ENCODE peak calls at places on chromosomes 3 and 15, in ten cellular contexts. X, N, S, U, H, Q, W, J, B and V are unnamed samples.

GRCh38 chr15:52422001-52422400 is 106.7 kb downstream of the MYO5A start:
- DNase-seq in X (no peak), N (peak), S (no peak), U (no peak), H (no peak), Q (no peak), W (no peak), J (no peak), B (no peak), V (no peak)

GRCh38 chr3:14415501-14415900 is 13.1 kb downstream of the SLC6A6 start:
- DNase-seq in X (no peak), N (peak), S (peak), U (no peak), H (no peak), Q (no peak), W (no peak), J (no peak), B (peak), V (no peak)

GRCh38 chr3:47780727-47781325 is 867 bp downstream of the SMARCC1 start:
- DNase-seq in X (no peak), N (peak), S (no peak), U (no peak), H (no peak), Q (peak), W (no peak), J (peak), B (no peak), V (no peak)

GRCh38 chr15:73805504-73806089 is 52.4 kb upstream of the INSYN1 start:
- DNase-seq in X (no peak), N (no peak), S (no peak), U (no peak), H (no peak), Q (no peak), W (no peak), J (no peak), B (no peak), V (no peak)

GRCh38 chr3:110420158-110420641 is 651.4 kb upstream of the NECTIN3 start:
- DNase-seq in X (no peak), N (peak), S (peak), U (no peak), H (no peak), Q (no peak), W (peak), J (peak), B (peak), V (no peak)

GRCh38 chr3:51354766-51355615 is 30.1 kb upstream of the MANF start:
- DNase-seq in X (no peak), N (no peak), S (no peak), U (peak), H (no peak), Q (peak), W (no peak), J (no peak), B (no peak), V (no peak)

GRCh38 chr3:81761904-81762565 is 590 bp upstream of the GBE1 start:
- DNase-seq in X (no peak), N (no peak), S (peak), U (no peak), H (no peak), Q (no peak), W (no peak), J (no peak), B (no peak), V (no peak)

GRCh38 chr3:109234300-109234699 is 82.0 kb downstream of the DPPA2 start:
- DNase-seq in X (no peak), N (no peak), S (no peak), U (no peak), H (no peak), Q (no peak), W (no peak), J (no peak), B (no peak), V (no peak)

GRCh38 chr15:85625856-85626255 is 168.9 kb downstream of the KLHL25 start:
- DNase-seq in X (no peak), N (no peak), S (no peak), U (no peak), H (no peak), Q (no peak), W (peak), J (no peak), B (no peak), V (no peak)

GRCh38 chr15:22952826-22953579 is 27.2 kb downstream of the CYFIP1 start:
- DNase-seq in X (no peak), N (no peak), S (no peak), U (peak), H (no peak), Q (no peak), W (no peak), J (no peak), B (no peak), V (no peak)

GRCh38 chr3:56125358-56126005 is 342.8 kb downstream of the ERC2 start:
- DNase-seq in X (no peak), N (peak), S (peak), U (peak), H (no peak), Q (no peak), W (peak), J (peak), B (peak), V (no peak)

GRCh38 chr3:17030438-17030837 is 145.7 kb downstream of the PLCL2 start:
- DNase-seq in X (no peak), N (no peak), S (no peak), U (no peak), H (peak), Q (peak), W (no peak), J (no peak), B (no peak), V (no peak)

GRCh38 chr3:30180305-30181275 is 425.8 kb upstream of the TGFBR2 start:
- DNase-seq in X (no peak), N (no peak), S (no peak), U (no peak), H (no peak), Q (no peak), W (peak), J (no peak), B (no peak), V (no peak)

GRCh38 chr3:113234688-113235260 is 23.4 kb downstream of the BOC start:
- DNase-seq in X (no peak), N (no peak), S (no peak), U (no peak), H (no peak), Q (no peak), W (no peak), J (no peak), B (no peak), V (no peak)

GRCh38 chr15:47768730-47769129 is 51.4 kb downstream of the SEMA6D start:
- DNase-seq in X (no peak), N (no peak), S (peak), U (no peak), H (no peak), Q (no peak), W (no peak), J (no peak), B (no peak), V (no peak)

GRCh38 chr3:58258392-58259040 is 20.9 kb downstream of the ABHD6 start:
- DNase-seq in X (no peak), N (no peak), S (no peak), U (no peak), H (no peak), Q (no peak), W (no peak), J (no peak), B (no peak), V (no peak)

GRCh38 chr3:187104342-187104741 is 35.0 kb downstream of the RPL39L start:
- DNase-seq in X (no peak), N (no peak), S (no peak), U (no peak), H (no peak), Q (no peak), W (no peak), J (no peak), B (no peak), V (no peak)

GRCh38 chr15:50907866-50908208 is 646 bp upstream of the AP4E1 start:
- DNase-seq in X (no peak), N (peak), S (peak), U (no peak), H (peak), Q (peak), W (peak), J (peak), B (no peak), V (no peak)

GRCh38 chr15:51759557-51760070 is 8.2 kb downstream of the TMOD2 start:
- DNase-seq in X (no peak), N (peak), S (peak), U (peak), H (no peak), Q (no peak), W (peak), J (no peak), B (peak), V (no peak)

GRCh38 chr15:94265009-94265408 is 33.6 kb downstream of the MCTP2 start:
- DNase-seq in X (no peak), N (no peak), S (no peak), U (no peak), H (no peak), Q (no peak), W (no peak), J (no peak), B (peak), V (no peak)

GRCh38 chr3:197297020-197297419 is 1.4 kb downstream of the DLG1 start:
- DNase-seq in X (no peak), N (no peak), S (no peak), U (no peak), H (peak), Q (peak), W (no peak), J (no peak), B (no peak), V (no peak)

GRCh38 chr3:125194061-125194848 is 18.3 kb downstream of the SLC12A8 start:
- DNase-seq in X (no peak), N (peak), S (no peak), U (no peak), H (no peak), Q (no peak), W (no peak), J (no peak), B (no peak), V (no peak)

GRCh38 chr3:49616491-49616941 is 57.6 kb upstream of the APEH start:
- DNase-seq in X (no peak), N (peak), S (no peak), U (no peak), H (no peak), Q (no peak), W (peak), J (no peak), B (peak), V (no peak)

GRCh38 chr3:195905970-195906864 is 2.1 kb downstream of the TNK2 start:
- DNase-seq in X (no peak), N (peak), S (no peak), U (peak), H (peak), Q (peak), W (peak), J (no peak), B (no peak), V (no peak)

GRCh38 chr3:175941352-175941751 is 1082.2 kb downstream of the NAALADL2 start:
- DNase-seq in X (no peak), N (no peak), S (no peak), U (no peak), H (peak), Q (peak), W (no peak), J (peak), B (no peak), V (no peak)

GRCh38 chr3:74978684-74979083 is 364.2 kb upstream of the CNTN3 start:
- DNase-seq in X (no peak), N (no peak), S (no peak), U (no peak), H (no peak), Q (no peak), W (no peak), J (no peak), B (no peak), V (no peak)

GRCh38 chr3:195263193-195263924 is 7.6 kb downstream of the XXYLT1 start:
- DNase-seq in X (no peak), N (no peak), S (no peak), U (no peak), H (no peak), Q (no peak), W (no peak), J (no peak), B (no peak), V (no peak)

GRCh38 chr15:78037328-78037727 is 40.2 kb downstream of the TBC1D2B start:
- DNase-seq in X (no peak), N (no peak), S (no peak), U (no peak), H (no peak), Q (no peak), W (no peak), J (no peak), B (no peak), V (no peak)

GRCh38 chr3:148079370-148079769 is 618.3 kb upstream of the AGTR1 start:
- DNase-seq in X (no peak), N (no peak), S (no peak), U (peak), H (no peak), Q (no peak), W (no peak), J (no peak), B (no peak), V (no peak)

GRCh38 chr3:159757341-159758060 is 231.1 kb upstream of the IL12A start:
- DNase-seq in X (no peak), N (no peak), S (no peak), U (no peak), H (no peak), Q (no peak), W (no peak), J (no peak), B (no peak), V (no peak)

GRCh38 chr3:4865714-4866113 is 113.5 kb upstream of the BHLHE40 start:
- DNase-seq in X (no peak), N (no peak), S (no peak), U (no peak), H (no peak), Q (no peak), W (no peak), J (no peak), B (no peak), V (no peak)

GRCh38 chr15:28123408-28124023 is 24.4 kb upstream of the OCA2 start:
- DNase-seq in X (no peak), N (peak), S (peak), U (no peak), H (peak), Q (peak), W (peak), J (peak), B (peak), V (no peak)

GRCh38 chr15:55108858-55109518 is 87.8 kb downstream of the RSL24D1 start:
- DNase-seq in X (peak), N (peak), S (peak), U (peak), H (peak), Q (peak), W (peak), J (peak), B (peak), V (peak)

GRCh38 chr15:52731732-52732470 is 52.7 kb upstream of the ATOSA start:
- DNase-seq in X (no peak), N (no peak), S (no peak), U (no peak), H (no peak), Q (no peak), W (no peak), J (no peak), B (no peak), V (no peak)